ENCODE peak calls at places on chromosomes 3 and 15, in eight cellular contexts. S is thyroid gland; Q is breast epithelium; K is CD4-positive, CD25-positive, alpha-beta regulatory T cell; B is suprapubic skin; V is A673; J is mucosa of descending colon; L is stomach. A is an unnamed sample.

GRCh38 chr3:149702691-149703426 is 45.0 kb upstream of the WWTR1 start:
- DNase-seq in K (peak; percentile 28), S (no peak), J (no peak), L (no peak), V (no peak), B (no peak), Q (no peak), A (no peak)

GRCh38 chr3:42633544-42633943 is 20.0 kb upstream of the ZBTB47 start:
- DNase-seq in K (no peak), J (no peak), L (no peak), V (no peak), Q (no peak), B (no peak), S (no peak), A (no peak)

GRCh38 chr3:16568115-16568514 is 37.1 kb downstream of the DAZL start:
- DNase-seq in B (no peak), S (no peak), K (no peak), V (no peak), L (no peak), Q (no peak), J (no peak), A (no peak)

GRCh38 chr3:160140756-160141155 is 84.5 kb upstream of the C3orf80 start:
- DNase-seq in B (no peak), S (no peak), V (no peak), J (no peak), K (no peak), Q (no peak), L (no peak), A (no peak)

GRCh38 chr3:46395210-46395661 is 11.6 kb downstream of the CCR5AS start:
- DNase-seq in Q (no peak), K (peak; percentile 14), V (no peak), B (no peak), S (no peak), J (no peak), L (no peak), A (no peak)

GRCh38 chr3:111715911-111716523 is 120.9 kb upstream of the ZBED2 start:
- DNase-seq in V (peak; percentile 83), K (peak; percentile 12), J (peak; percentile 84), S (peak; percentile 27), Q (peak; percentile 59), B (no peak), L (peak; percentile 77), A (peak; percentile 82)

GRCh38 chr15:67068724-67069400 is 3.5 kb downstream of the SMAD3 start:
- DNase-seq in B (no peak), V (no peak), J (no peak), Q (no peak), K (peak; percentile 40), S (no peak), L (no peak), A (no peak)

GRCh38 chr15:76642671-76643070 is 262.5 kb downstream of the SCAPER start:
- DNase-seq in B (no peak), Q (no peak), J (no peak), S (no peak), V (no peak), L (no peak), K (peak; percentile 28), A (no peak)

GRCh38 chr3:129892486-129892856 is 1.0 kb downstream of the TMCC1 start:
- DNase-seq in L (no peak), Q (no peak), S (peak; percentile 12), J (peak; percentile 31), B (no peak), V (no peak), K (no peak), A (no peak)

GRCh38 chr3:182252802-182253201 is 540.5 kb upstream of the ATP11B start:
- DNase-seq in B (no peak), S (no peak), L (no peak), V (no peak), Q (no peak), J (no peak), K (peak; percentile 1), A (no peak)

GRCh38 chr3:87855626-87856025 is 203.2 kb downstream of the CGGBP1 start:
- DNase-seq in K (no peak), V (peak; percentile 17), J (no peak), Q (no peak), S (no peak), L (no peak), B (no peak), A (no peak)

GRCh38 chr3:37536033-37536432 is 325.6 kb upstream of the CTDSPL start:
- DNase-seq in V (no peak), B (no peak), K (no peak), L (no peak), J (no peak), S (peak; percentile 42), Q (no peak), A (no peak)

GRCh38 chr3:8810561-8810960 is 41.1 kb upstream of the OXTR start:
- DNase-seq in J (no peak), K (no peak), B (no peak), L (no peak), V (no peak), Q (no peak), S (no peak), A (no peak)

GRCh38 chr3:71072288-71072687 is 511.2 kb downstream of the FOXP1 start:
- DNase-seq in J (no peak), L (no peak), V (no peak), K (no peak), Q (no peak), B (no peak), S (no peak), A (no peak)

GRCh38 chr3:16480861-16481569 is 32.5 kb downstream of the RFTN1 start:
- DNase-seq in S (no peak), B (no peak), L (no peak), K (peak; percentile 80), Q (no peak), J (no peak), V (peak; percentile 82), A (no peak)

GRCh38 chr3:2870714-2871353 is 239.3 kb downstream of the IL5RA start:
- DNase-seq in V (no peak), K (no peak), Q (no peak), S (no peak), B (no peak), L (no peak), J (no peak), A (no peak)

GRCh38 chr3:122893754-122894668 is 99.1 kb downstream of the SLC49A4 start:
- DNase-seq in B (no peak), J (no peak), Q (no peak), L (no peak), K (no peak), S (no peak), V (no peak), A (no peak)

DNA sequence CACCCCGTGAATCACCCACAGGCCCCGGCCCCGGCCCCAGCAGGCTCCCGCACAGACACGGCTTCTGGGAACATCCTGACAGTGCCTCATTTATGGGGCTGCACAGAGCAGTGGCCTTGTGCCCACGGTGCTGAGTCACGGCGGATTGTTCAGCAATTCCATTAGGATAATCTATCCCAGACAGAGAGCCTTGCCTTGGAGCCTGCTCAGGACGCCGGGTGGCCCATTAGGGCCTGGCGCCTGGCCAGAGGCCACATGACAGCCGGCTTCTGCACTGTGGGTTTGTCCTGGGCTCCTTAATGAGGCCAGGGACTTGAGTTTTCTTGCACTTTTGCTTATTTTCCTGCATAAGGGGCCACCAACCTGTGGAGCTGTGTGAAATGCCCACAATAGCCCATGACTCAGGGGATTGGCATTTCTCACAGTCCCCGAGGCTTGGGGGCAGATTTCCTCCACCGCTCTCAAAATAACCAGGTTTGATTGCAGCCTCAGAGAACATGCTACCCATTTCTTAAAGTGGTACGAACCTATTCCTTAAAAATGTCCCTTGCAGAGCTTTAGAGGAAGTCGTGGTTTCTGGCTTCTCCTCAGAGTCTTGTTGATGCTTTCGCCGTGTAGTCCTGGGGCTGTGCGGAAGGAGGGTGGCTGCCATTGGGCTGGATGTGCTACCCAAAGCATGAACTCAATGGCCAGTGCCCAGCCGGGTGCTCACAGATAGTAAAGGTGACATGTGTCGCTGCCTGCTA is 19.0 kb downstream of the SYNM start:
- DNase-seq in V (peak; percentile 93), J (peak; percentile 84), K (no peak), B (peak; percentile 93), Q (peak; percentile 75), S (peak; percentile 85), L (peak; percentile 78), A (peak; percentile 65)
- H3K4me3 ChIP-seq in V (peak overlapping the region; percentile 10), J (no peak overlapping the region), K (no peak overlapping the region), B (peak overlapping the region; percentile 23), Q (peak overlapping the region; percentile 12), S (no peak overlapping the region), L (peak overlapping the region; percentile 23), A (no peak overlapping the region)

GRCh38 chr3:190281308-190282051 is 40.8 kb downstream of the CLDN1 start:
- DNase-seq in J (no peak), L (no peak), B (no peak), V (peak; percentile 28), S (peak; percentile 19), Q (no peak), K (no peak), A (no peak)

DNA sequence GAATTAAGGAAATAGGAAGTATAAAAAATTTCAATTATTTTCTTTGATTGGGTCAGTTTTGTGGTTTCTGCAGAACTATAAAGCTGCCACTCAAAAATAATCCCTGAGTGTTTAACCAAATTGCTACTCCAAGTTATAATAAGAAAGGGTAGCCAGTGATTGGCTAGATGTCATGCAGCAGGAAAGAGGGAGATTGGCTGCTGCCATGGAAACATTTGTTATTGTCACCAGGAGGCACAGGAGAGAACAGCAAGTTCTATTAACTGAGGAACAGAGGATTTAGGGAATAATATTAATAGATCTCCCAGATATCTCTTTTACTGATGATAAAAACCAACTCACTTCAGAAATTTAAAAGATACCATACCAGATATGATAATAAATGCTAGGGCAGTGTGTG is 42.6 kb downstream of the CLDN1 start:
- DNase-seq in B (no peak), V (peak; percentile 62), K (no peak), S (no peak), L (no peak), J (no peak), Q (no peak), A (no peak)
- H3K4me1 ChIP-seq in B (peaks cover 15% of the 10 kb centered on the region), V (peaks cover 25% of the 10 kb centered on the region), K (no peaks in the 10 kb centered on the region), S (peaks cover 11% of the 10 kb centered on the region), L (no peaks in the 10 kb centered on the region), J (no peaks in the 10 kb centered on the region), Q (no peaks in the 10 kb centered on the region), A (no peaks in the 10 kb centered on the region)

DNA sequence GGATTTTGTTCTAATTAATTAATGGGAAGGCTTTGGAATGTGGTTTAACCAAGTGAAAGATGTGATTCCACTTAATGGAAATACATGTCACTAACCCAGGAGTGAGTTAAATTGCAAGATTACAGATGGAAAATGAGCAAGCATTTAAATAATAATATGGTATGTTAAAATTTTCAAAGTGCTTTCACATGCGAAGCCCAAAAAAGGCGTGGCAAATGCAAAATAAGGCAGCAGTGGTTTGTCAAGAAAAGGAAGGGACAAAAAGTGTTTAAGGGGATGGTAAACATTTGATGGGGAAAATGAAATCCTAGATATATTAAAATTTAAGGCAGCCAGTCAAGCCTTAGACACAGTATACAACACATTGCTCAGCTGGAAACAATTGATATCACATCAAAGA is 2.9 kb downstream of the TICRR start:
- DNase-seq in L (no peak), B (no peak), S (no peak), K (no peak), Q (no peak), J (no peak), V (no peak), A (peak; percentile 68)
- H3K36me3 ChIP-seq in L (no peaks in the 10 kb centered on the region), B (no peaks in the 10 kb centered on the region), S (no peaks in the 10 kb centered on the region), K (no peaks in the 10 kb centered on the region), Q (no peaks in the 10 kb centered on the region), J (no peaks in the 10 kb centered on the region), V (peaks cover 44% of the 10 kb centered on the region), A (peaks cover 49% of the 10 kb centered on the region)

DNA sequence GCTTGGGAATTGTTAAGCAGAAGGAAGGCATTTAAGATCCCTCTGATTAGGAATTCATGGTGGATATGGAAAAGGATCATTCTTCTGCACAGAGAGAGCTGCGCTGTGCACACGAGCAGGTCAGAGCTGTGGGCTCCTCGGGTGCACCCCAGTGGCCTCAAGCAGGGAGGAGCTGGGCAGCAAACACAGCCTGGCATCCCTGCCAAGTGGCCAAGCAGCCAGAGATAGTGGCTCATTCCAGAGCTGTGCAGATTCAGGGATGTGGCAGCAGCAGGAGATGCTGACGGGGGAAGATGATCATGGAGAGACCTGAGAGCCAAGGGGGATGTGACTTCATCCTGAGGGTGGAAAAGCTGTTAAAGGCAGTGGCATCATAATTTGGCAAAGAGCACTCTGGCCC is 55.9 kb downstream of the LRRK1 start:
- DNase-seq in J (no peak), S (no peak), V (no peak), K (no peak), L (no peak), B (no peak), Q (no peak), A (no peak)
- H3K4me3 ChIP-seq in J (no peak overlapping the region), S (no peak overlapping the region), V (no peak overlapping the region), K (no peak overlapping the region), L (no peak overlapping the region), B (no peak overlapping the region), Q (no peak overlapping the region), A (no peak overlapping the region)